ENCODE peak calls at places on chromosomes 16 and 17, in five cellular contexts. R is H1, O is K562, G is HepG2, Z is GM12878. H is an unnamed sample. For H3K4me1, the result is how much of the 10 kb centered on the place peaks cover.

GRCh38 chr17:8057691-8058114 is 18.8 kb downstream of the ALOX15B start:
- DNase-seq in R (peak), O (peak), G (peak), Z (peak), H (peak)

GRCh38 chr17:80991645-80992076 is at the start of gene CHMP6:
- DNase-seq in R (peak), O (peak), G (peak), Z (no peak), H (peak)

GRCh38 chr16:56614549-56614991 is 6.2 kb downstream of the MT2A start:
- DNase-seq in R (no peak), O (no peak), G (peak), Z (no peak), H (no peak)

GRCh38 chr17:35744830-35745229 is 8.2 kb downstream of the GAS2L2 start:
- DNase-seq in R (no peak), O (no peak), G (no peak), Z (no peak), H (no peak)

GRCh38 chr17:59565959-59566324 is 532 bp downstream of the DHX40 start:
- DNase-seq in R (peak), O (peak), G (peak), Z (no peak), H (peak)

GRCh38 chr17:80804466-80804865 is 187.2 kb upstream of the CHMP6 start:
- DNase-seq in R (no peak), O (no peak), G (no peak), Z (no peak), H (no peak)

GRCh38 chr17:44065668-44066203 is 735 bp downstream of the LSM12 start:
- DNase-seq in R (no peak), O (peak), G (no peak), Z (no peak), H (no peak)

GRCh38 chr17:42387221-42387657 is 1.0 kb downstream of the STAT3 start:
- DNase-seq in R (no peak), O (peak), G (peak), Z (no peak), H (no peak)

GRCh38 chr17:4043862-4044261 is 79.6 kb upstream of the ATP2A3 start:
- DNase-seq in R (no peak), O (no peak), G (no peak), Z (peak), H (no peak)

GRCh38 chr16:46618516-46618915 is 2.7 kb downstream of the SHCBP1 start:
- DNase-seq in R (no peak), O (no peak), G (no peak), Z (no peak), H (no peak)

GRCh38 chr17:79169861-79170260 is 95.2 kb downstream of the ENGASE start:
- DNase-seq in R (no peak), O (no peak), G (no peak), Z (no peak), H (no peak)

GRCh38 chr16:28537076-28537475 is 1.7 kb downstream of the NUPR1 start:
- DNase-seq in R (no peak), O (no peak), G (peak), Z (no peak), H (no peak)
- H3K4me1 ChIP-seq in R (under half), O (under half), G (half or more), Z (under half), H (under half)

DNA sequence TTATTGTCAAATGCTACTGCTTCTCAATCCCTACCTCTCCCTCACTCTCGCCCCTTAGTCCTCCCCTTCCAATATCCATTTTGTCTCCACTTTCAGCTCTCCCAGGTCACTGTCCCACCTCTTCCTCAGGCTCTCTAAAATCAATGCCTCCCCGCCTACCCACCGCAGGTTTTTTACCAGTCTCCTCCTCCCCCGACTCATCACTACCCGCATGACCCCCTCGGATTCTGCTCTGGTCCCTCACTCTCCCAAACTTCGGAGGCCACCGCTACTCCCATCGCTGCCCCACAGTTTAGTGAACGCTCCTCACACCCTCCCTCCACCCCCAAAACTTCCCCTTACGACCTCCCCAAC is 513 bp downstream of the CRLF3 start:
- DNase-seq in R (no peak), O (peak), G (no peak), Z (no peak), H (no peak)
- TF ChIP-seq SRF in R (no peak), O (no peak), G (no peak), Z (no peak), H (no peak)

GRCh38 chr16:75063549-75064082 is 53.0 kb downstream of the LDHD start:
- DNase-seq in R (no peak), O (no peak), G (no peak), Z (no peak), H (no peak)
- H3K4me1 ChIP-seq in R (under half), O (half or more), G (half or more), Z (under half), H (under half)

GRCh38 chr16:49057391-49057790 is 224.2 kb downstream of the CBLN1 start:
- DNase-seq in R (no peak), O (no peak), G (no peak), Z (no peak), H (no peak)
- TF ChIP-seq SRF in R (no peak), O (no peak), G (no peak), Z (no peak), H (no peak)

GRCh38 chr16:65121870-65122723 is at the start of gene CDH11:
- DNase-seq in R (peak), O (no peak), G (no peak), Z (no peak), H (no peak)
- H3K4me1 ChIP-seq in R (under half), O (under half), G (under half), Z (under half), H (under half)

GRCh38 chr17:6648181-6648580 is 3.2 kb downstream of the MED31 start:
- DNase-seq in R (no peak), O (no peak), G (peak), Z (no peak), H (no peak)
- TF ChIP-seq SRF in R (no peak), O (no peak), G (no peak), Z (no peak), H (no peak)

DNA sequence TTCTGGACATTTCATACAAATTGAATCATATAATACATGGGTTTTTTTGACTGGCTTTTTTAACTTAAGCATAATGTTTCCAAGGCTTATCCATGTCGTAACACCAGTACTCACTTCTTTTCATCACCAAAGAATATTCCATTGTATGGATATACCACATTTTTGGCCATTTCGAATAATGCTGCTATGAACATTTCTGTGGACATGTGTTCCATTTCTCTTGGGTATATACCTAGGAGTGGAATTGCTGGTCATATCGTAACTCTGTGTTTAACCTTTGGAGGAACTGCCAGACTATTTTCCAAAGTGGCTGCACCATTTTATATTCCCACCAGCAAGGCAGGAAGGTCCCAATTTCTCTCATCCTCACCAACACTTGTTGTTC is 46.0 kb upstream of the WSB1 start:
- DNase-seq in R (no peak), O (no peak), G (no peak), Z (no peak), H (no peak)
- H3K4me1 ChIP-seq in R (under half), O (under half), G (under half), Z (under half), H (under half)

GRCh38 chr17:57955183-57955952 is at the start of gene CUEDC1:
- DNase-seq in R (peak), O (peak), G (no peak), Z (no peak), H (no peak)

GRCh38 chr17:57957120-57957850 is 2.1 kb upstream of the CUEDC1 start:
- DNase-seq in R (peak), O (no peak), G (no peak), Z (no peak), H (no peak)

GRCh38 chr17:57956311-57957119 is 1.3 kb upstream of the CUEDC1 start:
- DNase-seq in R (peak), O (no peak), G (no peak), Z (peak), H (no peak)

GRCh38 chr17:57959929-57960328 is 4.7 kb upstream of the CUEDC1 start:
- DNase-seq in R (peak), O (no peak), G (no peak), Z (no peak), H (no peak)

GRCh38 chr17:57957886-57958285 is 2.7 kb upstream of the CUEDC1 start:
- DNase-seq in R (peak), O (no peak), G (no peak), Z (no peak), H (no peak)
- TF ChIP-seq SRF in R (no peak), O (no peak), G (no peak), Z (no peak), H (no peak)

DNA sequence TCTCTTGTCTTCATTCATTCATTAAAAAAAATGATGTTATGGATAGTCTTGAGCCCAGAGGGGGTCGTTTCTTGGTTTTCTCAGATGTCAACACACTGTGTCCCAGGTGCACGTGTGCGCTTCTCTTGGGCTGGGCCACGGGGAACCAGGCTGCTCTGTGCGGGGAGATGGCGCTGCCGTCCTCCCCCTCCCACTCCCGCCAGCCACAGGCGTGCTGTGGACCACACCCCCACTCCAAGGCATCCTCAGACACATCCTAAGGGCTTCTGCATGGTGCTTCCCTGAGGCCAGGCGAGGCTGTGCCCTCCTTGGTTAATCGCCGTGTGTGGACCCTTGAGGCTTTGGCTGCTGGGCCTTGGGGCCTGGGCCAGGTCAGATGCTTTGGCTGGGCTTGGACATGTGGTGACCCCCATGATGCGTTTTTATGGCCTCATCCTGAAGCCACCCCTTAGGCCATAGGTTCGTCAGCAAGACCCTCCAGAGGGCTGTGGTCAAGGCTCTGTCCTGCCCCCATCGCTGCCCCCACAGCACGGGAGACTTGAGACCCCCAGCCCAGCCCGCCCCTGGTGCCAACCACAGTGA is 245.7 kb upstream of the CIBAR2 start:
- DNase-seq in R (no peak), O (no peak), G (no peak), Z (no peak), H (no peak)
- H3K4me1 ChIP-seq in R (under half), O (half or more), G (under half), Z (under half), H (under half)

DNA sequence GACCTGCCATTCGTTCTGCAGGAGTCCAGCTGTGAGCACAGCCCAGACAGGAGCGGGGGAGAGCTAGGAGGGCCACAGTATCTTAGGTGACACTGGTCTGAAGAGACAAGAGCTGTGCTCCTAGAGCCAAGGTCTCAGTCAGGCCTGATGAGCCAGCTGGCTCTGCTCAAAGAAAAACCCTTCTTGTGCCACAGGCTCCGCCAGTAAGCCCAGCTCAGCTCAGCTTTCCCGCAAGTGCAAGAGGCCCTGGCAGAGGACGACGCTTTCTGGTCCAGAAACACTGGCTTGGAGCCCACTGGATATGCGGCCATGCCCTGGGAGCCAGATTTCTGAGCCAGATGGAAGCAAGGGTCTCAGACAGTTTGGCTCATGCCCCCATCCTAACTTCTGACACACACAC is 23.9 kb downstream of the PEMT start:
- DNase-seq in R (no peak), O (no peak), G (no peak), Z (no peak), H (no peak)
- TF ChIP-seq SRF in R (no peak), O (no peak), G (no peak), Z (no peak), H (no peak)

H was measured in HCT116.